ENCODE peak calls at places on chromosomes 12 and 14, in ten cellular contexts. Q is neuronal stem cell; H is brain microvascular endothelial cell; G is sigmoid colon; M is aorta; F is effector memory CD4-positive, alpha-beta T cell; T is small intestine; A is BE2C; S is heart right ventricle; V is testis. O is an unnamed sample. For H3K27me3, the result is how much of the 10 kb centered on the place peaks cover.

GRCh38 chr14:60561845-60562746 is 53.1 kb downstream of the SIX6 start:
- DNase-seq in Q (peak), H (peak), G (peak), M (peak), F (no peak), T (peak), A (peak), S (peak), V (peak), O (peak)

GRCh38 chr14:23645812-23646647 is 9.9 kb downstream of the DHRS2 start:
- DNase-seq in Q (no peak), H (no peak), G (no peak), M (no peak), F (no peak), T (no peak), A (no peak), S (no peak), V (no peak), O (no peak)

GRCh38 chr14:64736271-64737131 is 32.3 kb downstream of the PLEKHG3 start:
- DNase-seq in Q (no peak), H (no peak), G (no peak), M (no peak), F (no peak), T (peak), A (no peak), S (peak), V (no peak), O (no peak)

GRCh38 chr12:47828967-47829482 is 9.3 kb upstream of the HDAC7 start:
- DNase-seq in Q (no peak), H (no peak), G (peak), M (peak), F (no peak), T (peak), A (peak), S (peak), V (peak), O (no peak)

GRCh38 chr12:89831696-89832095 is 123.1 kb upstream of the ATP2B1 start:
- DNase-seq in Q (no peak), H (no peak), G (no peak), M (no peak), F (no peak), T (no peak), A (no peak), S (no peak), V (no peak), O (no peak)

GRCh38 chr12:131466306-131466705 is 244.6 kb upstream of the SFSWAP start:
- DNase-seq in Q (no peak), H (no peak), G (no peak), M (no peak), F (no peak), T (no peak), A (no peak), S (no peak), V (no peak), O (no peak)

GRCh38 chr12:49340095-49340870 is 3.3 kb upstream of the C1QL4 start:
- DNase-seq in Q (no peak), H (no peak), G (peak), M (no peak), F (no peak), T (no peak), A (no peak), S (no peak), V (no peak), O (no peak)

GRCh38 chr12:81077329-81077685 is 572 bp upstream of the ACSS3 start:
- DNase-seq in Q (peak), H (peak), G (no peak), M (no peak), F (no peak), T (no peak), A (no peak), S (peak), V (peak), O (no peak)

GRCh38 chr12:25248137-25248536 is 2.6 kb downstream of the KRAS start:
- DNase-seq in Q (no peak), H (no peak), G (no peak), M (no peak), F (no peak), T (no peak), A (no peak), S (no peak), V (no peak), O (peak)

GRCh38 chr14:72780771-72781170 is 113.1 kb downstream of the DPF3 start:
- DNase-seq in Q (no peak), H (peak), G (no peak), M (no peak), F (no peak), T (no peak), A (no peak), S (no peak), V (no peak), O (no peak)

GRCh38 chr12:63821781-63822251 is 22.7 kb upstream of the SRGAP1 start:
- DNase-seq in Q (no peak), H (peak), G (peak), M (no peak), F (no peak), T (no peak), A (no peak), S (peak), V (peak), O (no peak)

GRCh38 chr14:22084393-22085281 is 411.0 kb upstream of the OR4E1 start:
- DNase-seq in Q (peak), H (peak), G (no peak), M (no peak), F (no peak), T (peak), A (no peak), S (no peak), V (peak), O (peak)

GRCh38 chr12:13981296-13981962 is at the start of gene GRIN2B:
- DNase-seq in Q (no peak), H (no peak), G (no peak), M (no peak), F (no peak), T (no peak), A (no peak), S (no peak), V (no peak), O (peak)

DNA sequence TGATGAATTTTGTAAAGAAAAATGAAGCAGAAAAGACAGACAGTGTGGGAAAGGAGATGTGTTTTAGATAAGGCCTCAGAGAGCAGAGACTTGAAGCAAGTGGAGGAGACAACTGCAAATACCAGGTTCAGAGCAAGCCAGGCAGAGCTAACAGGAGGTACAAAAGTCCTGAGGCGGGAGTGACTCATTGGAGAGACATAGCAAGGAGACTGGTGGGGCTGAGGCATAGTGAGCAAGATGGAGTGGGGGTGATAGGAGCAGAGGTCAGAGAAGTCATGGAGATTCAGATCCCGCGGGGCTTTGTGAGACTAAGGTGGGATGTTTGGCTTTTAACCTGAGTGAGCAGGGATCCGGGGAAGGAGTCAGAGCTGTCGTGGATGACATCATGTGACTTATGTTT is 206.6 kb upstream of the LHX5 start:
- DNase-seq in Q (no peak), H (no peak), G (no peak), M (no peak), F (no peak), T (no peak), A (no peak), S (no peak), V (no peak), O (no peak)
- H3K27me3 ChIP-seq in Q (under half), H (under half), G (under half), M (under half), F (under half), T (under half), A (under half), S (under half), V (under half), O (under half)

GRCh38 chr12:53986686-53987180 is 1.8 kb downstream of the HOXC10 start:
- DNase-seq in Q (no peak), H (no peak), G (no peak), M (no peak), F (no peak), T (no peak), A (no peak), S (no peak), V (no peak), O (no peak)
- H3K27me3 ChIP-seq in Q (half or more), H (half or more), G (half or more), M (under half), F (half or more), T (under half), A (under half), S (half or more), V (under half), O (under half)

GRCh38 chr14:67418368-67419174 is 6.6 kb upstream of the PLEK2 start:
- DNase-seq in Q (no peak), H (no peak), G (peak), M (no peak), F (no peak), T (peak), A (no peak), S (no peak), V (no peak), O (no peak)
- H3K27me3 ChIP-seq in Q (under half), H (under half), G (under half), M (under half), F (under half), T (under half), A (under half), S (under half), V (under half), O (under half)

DNA sequence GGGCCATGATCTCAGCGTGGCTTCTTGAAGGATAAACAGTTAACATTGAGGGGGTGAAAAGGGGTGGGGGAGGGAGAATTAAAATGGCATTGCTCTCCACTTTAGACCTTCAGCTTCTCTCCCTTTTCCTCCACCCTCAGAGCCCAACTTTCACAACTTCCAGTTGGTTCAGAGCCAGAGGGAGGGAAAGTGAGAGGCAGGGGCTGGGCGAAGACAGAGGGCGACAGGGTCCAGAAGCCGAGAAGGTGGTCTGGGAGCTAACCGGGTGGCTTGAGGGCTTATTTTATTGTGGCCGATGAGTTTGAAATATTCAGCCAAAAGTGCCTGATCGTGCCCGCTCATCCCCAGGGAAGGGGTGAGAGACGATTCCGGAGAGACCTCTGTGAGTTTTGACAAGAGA is 4.1 kb downstream of the BMP4 start:
- DNase-seq in Q (no peak), H (no peak), G (no peak), M (no peak), F (no peak), T (no peak), A (no peak), S (no peak), V (no peak), O (no peak)
- H3K27me3 ChIP-seq in Q (half or more), H (under half), G (under half), M (under half), F (under half), T (under half), A (half or more), S (under half), V (under half), O (half or more)

O was measured in WERI-Rb-1.